ENCODE peak calls at places on chromosomes 7 and 10, in six cellular contexts. One of them, this sample, is unnamed.

GRCh38 chr7:8254667-8255066 is 7.3 kb downstream of the ICA1 start:
- DNase-seq in kidney epithelial cell: no peak
- DNase-seq in fibroblast of pulmonary artery: no peak
- DNase-seq in astrocyte of the cerebellum: no peak
- DNase-seq in ovary: no peak
- DNase-seq in GM13977: no peak
- DNase-seq in this sample: no peak

GRCh38 chr7:86407291-86407690 is 236.4 kb upstream of the GRM3 start:
- DNase-seq in kidney epithelial cell: peak; percentile 51
- DNase-seq in fibroblast of pulmonary artery: no peak
- DNase-seq in astrocyte of the cerebellum: peak; percentile 97
- DNase-seq in ovary: no peak
- DNase-seq in GM13977: no peak
- DNase-seq in this sample: no peak

GRCh38 chr7:517848-518629 is 1.6 kb downstream of the PDGFA start:
- DNase-seq in kidney epithelial cell: no peak
- DNase-seq in fibroblast of pulmonary artery: peak; percentile 70
- DNase-seq in astrocyte of the cerebellum: no peak
- DNase-seq in ovary: no peak
- DNase-seq in GM13977: no peak
- DNase-seq in this sample: no peak

GRCh38 chr7:106451171-106451570 is 166.4 kb upstream of the NAMPT start:
- DNase-seq in kidney epithelial cell: no peak
- DNase-seq in fibroblast of pulmonary artery: no peak
- DNase-seq in astrocyte of the cerebellum: no peak
- DNase-seq in ovary: no peak
- DNase-seq in GM13977: no peak
- DNase-seq in this sample: no peak

GRCh38 chr10:688621-689426 is 644 bp downstream of the DIP2C start:
- DNase-seq in kidney epithelial cell: no peak
- DNase-seq in fibroblast of pulmonary artery: peak; percentile 49
- DNase-seq in astrocyte of the cerebellum: no peak
- DNase-seq in ovary: peak; percentile 54
- DNase-seq in GM13977: peak; percentile 40
- DNase-seq in this sample: no peak

GRCh38 chr10:11373626-11374310 is 237.7 kb downstream of the USP6NL start:
- DNase-seq in kidney epithelial cell: peak; percentile 10
- DNase-seq in fibroblast of pulmonary artery: no peak
- DNase-seq in astrocyte of the cerebellum: no peak
- DNase-seq in ovary: no peak
- DNase-seq in GM13977: no peak
- DNase-seq in this sample: no peak

GRCh38 chr7:1679966-1680730 is 10.1 kb downstream of the ELFN1 start:
- DNase-seq in kidney epithelial cell: no peak
- DNase-seq in fibroblast of pulmonary artery: no peak
- DNase-seq in astrocyte of the cerebellum: no peak
- DNase-seq in ovary: no peak
- DNase-seq in GM13977: no peak
- DNase-seq in this sample: peak; percentile 56

GRCh38 chr7:33191326-33191725 is 62.0 kb downstream of the BBS9 start:
- DNase-seq in kidney epithelial cell: no peak
- DNase-seq in fibroblast of pulmonary artery: no peak
- DNase-seq in astrocyte of the cerebellum: no peak
- DNase-seq in ovary: no peak
- DNase-seq in GM13977: peak; percentile 29
- DNase-seq in this sample: no peak

GRCh38 chr7:49112222-49112621 is 187.9 kb downstream of the CDC14C start:
- DNase-seq in kidney epithelial cell: no peak
- DNase-seq in fibroblast of pulmonary artery: no peak
- DNase-seq in astrocyte of the cerebellum: no peak
- DNase-seq in ovary: no peak
- DNase-seq in GM13977: no peak
- DNase-seq in this sample: no peak

GRCh38 chr7:57328457-57328856 is 121.5 kb upstream of the ZNF716 start:
- DNase-seq in kidney epithelial cell: no peak
- DNase-seq in fibroblast of pulmonary artery: no peak
- DNase-seq in astrocyte of the cerebellum: no peak
- DNase-seq in ovary: no peak
- DNase-seq in GM13977: no peak
- DNase-seq in this sample: no peak

GRCh38 chr10:62749104-62749683 is 55.3 kb upstream of the ADO start:
- DNase-seq in kidney epithelial cell: no peak
- DNase-seq in fibroblast of pulmonary artery: no peak
- DNase-seq in astrocyte of the cerebellum: no peak
- DNase-seq in ovary: no peak
- DNase-seq in GM13977: no peak
- DNase-seq in this sample: no peak

GRCh38 chr7:18064242-18064838 is 36.7 kb upstream of the PRPS1L1 start:
- DNase-seq in kidney epithelial cell: no peak
- DNase-seq in fibroblast of pulmonary artery: peak; percentile 36
- DNase-seq in astrocyte of the cerebellum: no peak
- DNase-seq in ovary: no peak
- DNase-seq in GM13977: no peak
- DNase-seq in this sample: no peak
- TF ChIP-seq CTCF in kidney epithelial cell: peak; percentile 46
- TF ChIP-seq CTCF in fibroblast of pulmonary artery: peak; percentile 64
- TF ChIP-seq CTCF in astrocyte of the cerebellum: peak; percentile 49
- TF ChIP-seq CTCF in ovary: no peak
- TF ChIP-seq CTCF in GM13977: peak; percentile 62
- TF ChIP-seq CTCF in this sample: peak; percentile 64

GRCh38 chr10:113776553-113776952 is 25.1 kb downstream of the PLEKHS1 start:
- DNase-seq in kidney epithelial cell: no peak
- DNase-seq in fibroblast of pulmonary artery: no peak
- DNase-seq in astrocyte of the cerebellum: no peak
- DNase-seq in ovary: no peak
- DNase-seq in GM13977: no peak
- DNase-seq in this sample: no peak

GRCh38 chr10:113782986-113783704 is 31.7 kb downstream of the PLEKHS1 start:
- DNase-seq in kidney epithelial cell: no peak
- DNase-seq in fibroblast of pulmonary artery: no peak
- DNase-seq in astrocyte of the cerebellum: no peak
- DNase-seq in ovary: no peak
- DNase-seq in GM13977: no peak
- DNase-seq in this sample: no peak

GRCh38 chr10:113782367-113782766 is 30.9 kb downstream of the PLEKHS1 start:
- DNase-seq in kidney epithelial cell: no peak
- DNase-seq in fibroblast of pulmonary artery: no peak
- DNase-seq in astrocyte of the cerebellum: no peak
- DNase-seq in ovary: no peak
- DNase-seq in GM13977: no peak
- DNase-seq in this sample: no peak

GRCh38 chr10:113775681-113776294 is 24.3 kb downstream of the PLEKHS1 start:
- DNase-seq in kidney epithelial cell: no peak
- DNase-seq in fibroblast of pulmonary artery: no peak
- DNase-seq in astrocyte of the cerebellum: no peak
- DNase-seq in ovary: no peak
- DNase-seq in GM13977: no peak
- DNase-seq in this sample: no peak

DNA sequence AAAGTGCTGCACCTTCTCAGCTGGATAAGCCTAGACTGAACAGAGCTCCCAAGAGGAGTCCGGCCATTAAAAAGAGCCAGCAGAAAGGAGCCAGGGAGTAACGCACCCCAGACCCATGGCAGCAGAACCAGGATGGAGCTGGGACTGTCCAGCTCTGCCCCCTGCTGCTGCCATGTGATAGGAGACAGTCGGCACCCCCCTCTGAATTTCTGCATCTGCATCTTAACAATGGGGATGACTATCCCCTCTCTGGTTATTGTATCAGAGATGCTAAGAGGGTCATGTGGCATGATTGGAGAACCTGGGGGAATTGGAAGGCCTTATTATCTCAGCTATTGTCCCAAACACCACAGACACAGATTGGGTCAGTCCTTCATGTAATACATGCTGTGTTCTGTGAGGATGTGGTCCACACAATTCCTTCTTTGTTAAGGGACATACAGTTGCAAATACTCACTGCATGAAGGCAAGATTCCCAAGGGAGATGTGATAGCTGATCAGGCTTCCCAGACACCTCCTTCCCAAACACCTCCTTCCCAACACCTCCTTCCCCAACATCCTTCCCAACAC is 29.3 kb downstream of the PLEKHS1 start:
- DNase-seq in kidney epithelial cell: no peak
- DNase-seq in fibroblast of pulmonary artery: no peak
- DNase-seq in astrocyte of the cerebellum: no peak
- DNase-seq in ovary: no peak
- DNase-seq in GM13977: no peak
- DNase-seq in this sample: no peak
- TF ChIP-seq CTCF in kidney epithelial cell: no peak
- TF ChIP-seq CTCF in fibroblast of pulmonary artery: no peak
- TF ChIP-seq CTCF in astrocyte of the cerebellum: no peak
- TF ChIP-seq CTCF in ovary: no peak
- TF ChIP-seq CTCF in GM13977: peak; percentile 13
- TF ChIP-seq CTCF in this sample: no peak

DNA sequence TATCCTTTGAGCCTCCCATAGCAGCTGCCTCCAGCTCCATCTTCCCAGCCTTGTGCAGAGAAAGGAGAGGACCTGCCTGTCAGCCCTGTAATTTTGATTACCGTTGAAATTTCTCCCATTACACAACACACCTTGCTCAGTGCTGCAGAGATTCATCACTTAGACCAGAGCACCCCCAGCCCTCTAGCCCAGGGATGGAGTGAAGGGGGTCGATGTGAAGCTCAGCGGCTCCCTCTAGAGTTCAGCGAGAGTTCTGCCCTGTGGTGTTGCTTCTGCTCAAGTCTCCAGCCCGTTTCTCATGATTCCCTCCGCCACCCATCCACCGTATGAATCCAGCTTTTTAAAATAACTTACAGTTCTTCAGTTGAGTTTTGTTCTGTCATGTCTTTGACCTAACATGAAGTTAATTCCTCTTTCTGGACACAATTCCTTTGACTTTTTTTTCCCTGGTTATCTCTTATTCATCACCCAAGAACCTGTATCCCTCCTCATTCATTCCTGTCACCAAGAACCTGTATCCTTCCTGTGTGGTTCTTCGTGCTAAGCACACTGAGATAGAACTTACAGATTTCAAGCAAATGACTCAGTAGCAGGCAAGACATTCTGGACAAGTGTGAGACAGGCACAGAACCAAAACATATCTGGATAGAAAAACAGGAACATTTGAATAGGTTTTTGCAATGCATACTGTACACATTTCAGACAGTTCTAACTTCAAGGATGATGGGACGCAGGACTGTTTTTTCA is 34.9 kb upstream of the ZNF32 start:
- DNase-seq in kidney epithelial cell: no peak
- DNase-seq in fibroblast of pulmonary artery: peak; percentile 13
- DNase-seq in astrocyte of the cerebellum: no peak
- DNase-seq in ovary: no peak
- DNase-seq in GM13977: peak; percentile 53
- DNase-seq in this sample: no peak
- TF ChIP-seq CTCF in kidney epithelial cell: peak; percentile 57
- TF ChIP-seq CTCF in fibroblast of pulmonary artery: peak; percentile 51
- TF ChIP-seq CTCF in astrocyte of the cerebellum: peak; percentile 50
- TF ChIP-seq CTCF in ovary: no peak
- TF ChIP-seq CTCF in GM13977: peak; percentile 59
- TF ChIP-seq CTCF in this sample: peak; percentile 61

DNA sequence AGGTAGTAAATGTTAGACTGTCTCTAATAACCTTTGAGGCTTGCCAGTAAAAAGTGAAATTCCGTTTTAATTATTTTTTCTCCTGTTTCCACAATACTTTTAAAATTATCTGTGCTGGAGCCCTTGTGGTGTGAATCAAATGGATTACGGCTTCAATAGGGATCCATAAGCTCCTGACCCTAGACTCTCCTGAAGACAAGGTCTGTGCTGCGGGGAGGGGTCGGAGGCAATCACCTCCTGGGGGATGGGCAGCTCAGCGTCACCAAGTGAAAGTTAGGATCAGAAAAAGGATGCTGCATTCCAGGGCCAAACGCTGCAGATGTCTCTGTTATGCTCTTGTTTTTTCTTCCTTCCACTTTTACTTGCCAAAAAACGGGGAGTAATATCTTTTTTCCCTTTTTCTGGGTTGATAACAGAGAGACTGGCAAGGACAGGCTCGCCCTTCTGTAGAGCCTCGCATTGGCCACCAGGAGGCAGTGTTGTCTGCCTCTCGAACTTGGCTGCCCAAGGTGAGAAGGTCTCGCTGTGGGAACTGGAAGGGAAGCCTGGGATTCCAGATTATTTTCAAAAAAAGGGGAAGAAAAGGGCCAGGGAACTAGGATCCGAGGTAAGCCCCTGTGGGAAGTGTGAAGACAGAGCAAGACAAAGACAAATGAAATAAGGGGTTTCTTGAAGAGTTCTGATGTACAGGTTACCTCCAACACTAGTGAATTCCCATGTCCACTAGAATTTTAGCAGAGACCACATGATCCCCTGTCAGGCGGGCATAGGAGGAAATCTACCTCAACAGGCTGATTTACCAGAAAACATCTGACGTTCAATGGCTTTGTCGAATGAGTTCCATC is 621.9 kb downstream of the ACTR3B start:
- DNase-seq in kidney epithelial cell: no peak
- DNase-seq in fibroblast of pulmonary artery: no peak
- DNase-seq in astrocyte of the cerebellum: no peak
- DNase-seq in ovary: no peak
- DNase-seq in GM13977: peak; percentile 24
- DNase-seq in this sample: no peak
- TF ChIP-seq CTCF in kidney epithelial cell: peak; percentile 76
- TF ChIP-seq CTCF in fibroblast of pulmonary artery: no peak
- TF ChIP-seq CTCF in astrocyte of the cerebellum: peak; percentile 45
- TF ChIP-seq CTCF in ovary: no peak
- TF ChIP-seq CTCF in GM13977: peak; percentile 86
- TF ChIP-seq CTCF in this sample: peak; percentile 44

DNA sequence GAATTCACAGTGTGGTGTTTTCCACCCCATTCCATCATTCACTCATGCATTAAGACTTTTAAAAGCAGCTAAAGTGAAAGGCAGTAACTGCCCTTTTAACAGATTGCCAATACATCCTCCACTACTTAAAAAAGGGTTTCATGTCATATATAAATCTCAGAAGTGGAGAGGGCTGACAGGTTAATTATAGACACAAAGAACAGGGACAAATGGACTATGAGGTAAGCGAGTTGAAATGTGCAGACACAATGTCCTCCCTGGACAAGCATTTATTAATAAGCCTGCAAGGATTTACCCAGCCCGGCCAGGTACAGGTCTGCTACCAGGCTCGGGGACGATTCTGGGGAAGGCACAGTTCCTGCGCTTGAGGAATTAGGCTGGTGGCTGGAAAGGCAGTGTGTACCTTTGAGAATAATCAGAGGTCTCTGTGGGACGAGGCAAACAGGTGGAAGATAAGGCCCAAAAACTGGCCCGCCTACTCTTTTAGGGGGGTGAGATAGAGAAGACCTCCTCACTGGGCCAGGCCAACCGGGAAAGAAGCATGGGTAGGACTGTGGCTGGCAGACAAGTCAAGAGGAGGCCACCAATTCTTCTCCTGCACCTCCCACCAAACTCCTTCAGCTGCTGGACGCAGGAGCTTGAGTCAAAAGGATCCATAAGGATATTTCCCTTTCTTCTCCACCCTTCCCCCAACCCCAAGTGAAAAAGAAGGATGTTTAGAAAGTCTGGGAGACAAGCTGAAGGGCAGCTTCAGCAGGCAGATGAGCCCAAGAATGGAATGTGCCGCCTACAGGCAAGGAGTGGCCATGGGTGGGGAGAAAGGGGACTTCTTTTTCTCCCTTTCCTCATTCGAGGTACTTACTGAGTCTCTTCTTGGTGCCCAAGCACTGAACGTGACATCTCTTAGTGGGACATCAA is 1.5 kb downstream of the PDLIM1 start:
- DNase-seq in kidney epithelial cell: no peak
- DNase-seq in fibroblast of pulmonary artery: peak; percentile 51
- DNase-seq in astrocyte of the cerebellum: no peak
- DNase-seq in ovary: no peak
- DNase-seq in GM13977: no peak
- DNase-seq in this sample: no peak
- TF ChIP-seq CTCF in kidney epithelial cell: peak; percentile 19
- TF ChIP-seq CTCF in fibroblast of pulmonary artery: peak; percentile 28
- TF ChIP-seq CTCF in astrocyte of the cerebellum: peak; percentile 22
- TF ChIP-seq CTCF in ovary: no peak
- TF ChIP-seq CTCF in GM13977: peak; percentile 48
- TF ChIP-seq CTCF in this sample: peak; percentile 30

This sample was measured in type B pancreatic cell.